ENCODE peak calls at places on chromosomes 13 and 19, in six cellular contexts. One of them, this sample, is unnamed.

GRCh38 chr19:29410974-29411615 is 114.7 kb upstream of the VSTM2B start:
- DNase-seq in lower lobe of right lung: no peak
- DNase-seq in astrocyte: no peak
- DNase-seq in thyroid gland: no peak
- DNase-seq in uterus: peak
- DNase-seq in IMR-90: no peak
- DNase-seq in this sample: peak

GRCh38 chr13:49620170-49620621 is 8.1 kb upstream of the ARL11 start:
- DNase-seq in lower lobe of right lung: no peak
- DNase-seq in astrocyte: no peak
- DNase-seq in thyroid gland: no peak
- DNase-seq in uterus: no peak
- DNase-seq in IMR-90: no peak
- DNase-seq in this sample: no peak

GRCh38 chr19:5805465-5806132 is 732 bp downstream of the NRTN start:
- DNase-seq in lower lobe of right lung: peak
- DNase-seq in astrocyte: no peak
- DNase-seq in thyroid gland: peak
- DNase-seq in uterus: no peak
- DNase-seq in IMR-90: peak
- DNase-seq in this sample: no peak

GRCh38 chr19:17580470-17581000 is 25.1 kb downstream of the COLGALT1 start:
- DNase-seq in lower lobe of right lung: no peak
- DNase-seq in astrocyte: no peak
- DNase-seq in thyroid gland: no peak
- DNase-seq in uterus: no peak
- DNase-seq in IMR-90: no peak
- DNase-seq in this sample: no peak

GRCh38 chr13:111011899-111012298 is 97.0 kb upstream of the ANKRD10 start:
- DNase-seq in lower lobe of right lung: no peak
- DNase-seq in astrocyte: no peak
- DNase-seq in thyroid gland: no peak
- DNase-seq in uterus: no peak
- DNase-seq in IMR-90: no peak
- DNase-seq in this sample: no peak

GRCh38 chr13:111139452-111139851 is 24.3 kb downstream of the ARHGEF7 start:
- DNase-seq in lower lobe of right lung: no peak
- DNase-seq in astrocyte: no peak
- DNase-seq in thyroid gland: no peak
- DNase-seq in uterus: no peak
- DNase-seq in IMR-90: no peak
- DNase-seq in this sample: no peak

GRCh38 chr13:21871919-21872318 is 201.0 kb downstream of the FGF9 start:
- DNase-seq in lower lobe of right lung: no peak
- DNase-seq in astrocyte: no peak
- DNase-seq in thyroid gland: no peak
- DNase-seq in uterus: no peak
- DNase-seq in IMR-90: no peak
- DNase-seq in this sample: no peak

GRCh38 chr19:7617735-7618134 is 11.6 kb downstream of the XAB2 start:
- DNase-seq in lower lobe of right lung: no peak
- DNase-seq in astrocyte: no peak
- DNase-seq in thyroid gland: peak
- DNase-seq in uterus: no peak
- DNase-seq in IMR-90: no peak
- DNase-seq in this sample: no peak

GRCh38 chr19:47778954-47779351 is 450 bp downstream of the SELENOW start:
- DNase-seq in lower lobe of right lung: no peak
- DNase-seq in astrocyte: no peak
- DNase-seq in thyroid gland: peak
- DNase-seq in uterus: peak
- DNase-seq in IMR-90: no peak
- DNase-seq in this sample: peak

GRCh38 chr13:85313761-85314503 is 485.3 kb downstream of the SLITRK6 start:
- DNase-seq in lower lobe of right lung: no peak
- DNase-seq in astrocyte: peak
- DNase-seq in thyroid gland: no peak
- DNase-seq in uterus: no peak
- DNase-seq in IMR-90: peak
- DNase-seq in this sample: no peak

GRCh38 chr13:102399791-102400618 is 1.8 kb downstream of the FGF14 start:
- DNase-seq in lower lobe of right lung: peak
- DNase-seq in astrocyte: no peak
- DNase-seq in thyroid gland: peak
- DNase-seq in uterus: peak
- DNase-seq in IMR-90: no peak
- DNase-seq in this sample: peak

DNA sequence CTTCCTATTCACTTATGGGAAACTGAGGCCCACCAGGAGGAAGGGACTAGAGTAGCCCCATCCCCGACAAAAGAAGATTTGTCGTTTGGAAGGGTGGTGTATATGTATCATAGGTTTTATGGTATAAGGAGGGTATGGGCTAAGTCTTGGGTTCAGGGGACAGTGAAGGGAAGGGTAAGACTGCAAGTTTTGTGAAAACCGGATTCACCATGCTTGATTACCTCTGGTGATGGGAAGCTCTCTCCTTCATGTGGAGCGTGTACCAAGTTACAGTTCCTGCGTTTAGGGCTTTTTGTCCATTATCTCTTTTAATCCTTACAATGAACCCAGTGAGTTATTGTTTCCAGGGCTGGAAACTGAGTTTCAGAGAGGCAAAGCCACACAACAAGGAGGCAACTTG is 3.8 kb downstream of the VASP start:
- DNase-seq in lower lobe of right lung: no peak
- DNase-seq in astrocyte: no peak
- DNase-seq in thyroid gland: no peak
- DNase-seq in uterus: no peak
- DNase-seq in IMR-90: no peak
- DNase-seq in this sample: no peak
- H3K27ac ChIP-seq in lower lobe of right lung: no peak
- H3K27ac ChIP-seq in astrocyte: no peak
- H3K27ac ChIP-seq in thyroid gland: no peak
- H3K27ac ChIP-seq in uterus: peak
- H3K27ac ChIP-seq in IMR-90: no peak
- H3K27ac ChIP-seq in this sample: no peak

GRCh38 chr19:40690699-40691420 is 409 bp upstream of the NUMBL start:
- DNase-seq in lower lobe of right lung: peak
- DNase-seq in astrocyte: peak
- DNase-seq in thyroid gland: peak
- DNase-seq in uterus: peak
- DNase-seq in IMR-90: peak
- DNase-seq in this sample: peak

GRCh38 chr19:40688987-40689338 is 1.5 kb downstream of the NUMBL start:
- DNase-seq in lower lobe of right lung: no peak
- DNase-seq in astrocyte: no peak
- DNase-seq in thyroid gland: no peak
- DNase-seq in uterus: no peak
- DNase-seq in IMR-90: no peak
- DNase-seq in this sample: no peak

GRCh38 chr19:40689339-40690049 is 957 bp downstream of the NUMBL start:
- DNase-seq in lower lobe of right lung: no peak
- DNase-seq in astrocyte: peak
- DNase-seq in thyroid gland: no peak
- DNase-seq in uterus: no peak
- DNase-seq in IMR-90: no peak
- DNase-seq in this sample: no peak

GRCh38 chr19:40691421-40692211 is 1.2 kb upstream of the NUMBL start:
- DNase-seq in lower lobe of right lung: no peak
- DNase-seq in astrocyte: no peak
- DNase-seq in thyroid gland: peak
- DNase-seq in uterus: peak
- DNase-seq in IMR-90: no peak
- DNase-seq in this sample: no peak

GRCh38 chr19:40690050-40690698 is at the start of gene NUMBL:
- DNase-seq in lower lobe of right lung: no peak
- DNase-seq in astrocyte: no peak
- DNase-seq in thyroid gland: no peak
- DNase-seq in uterus: no peak
- DNase-seq in IMR-90: no peak
- DNase-seq in this sample: no peak
- H3K27ac ChIP-seq in lower lobe of right lung: peak
- H3K27ac ChIP-seq in astrocyte: peak
- H3K27ac ChIP-seq in thyroid gland: peak
- H3K27ac ChIP-seq in uterus: peak
- H3K27ac ChIP-seq in IMR-90: peak
- H3K27ac ChIP-seq in this sample: peak

DNA sequence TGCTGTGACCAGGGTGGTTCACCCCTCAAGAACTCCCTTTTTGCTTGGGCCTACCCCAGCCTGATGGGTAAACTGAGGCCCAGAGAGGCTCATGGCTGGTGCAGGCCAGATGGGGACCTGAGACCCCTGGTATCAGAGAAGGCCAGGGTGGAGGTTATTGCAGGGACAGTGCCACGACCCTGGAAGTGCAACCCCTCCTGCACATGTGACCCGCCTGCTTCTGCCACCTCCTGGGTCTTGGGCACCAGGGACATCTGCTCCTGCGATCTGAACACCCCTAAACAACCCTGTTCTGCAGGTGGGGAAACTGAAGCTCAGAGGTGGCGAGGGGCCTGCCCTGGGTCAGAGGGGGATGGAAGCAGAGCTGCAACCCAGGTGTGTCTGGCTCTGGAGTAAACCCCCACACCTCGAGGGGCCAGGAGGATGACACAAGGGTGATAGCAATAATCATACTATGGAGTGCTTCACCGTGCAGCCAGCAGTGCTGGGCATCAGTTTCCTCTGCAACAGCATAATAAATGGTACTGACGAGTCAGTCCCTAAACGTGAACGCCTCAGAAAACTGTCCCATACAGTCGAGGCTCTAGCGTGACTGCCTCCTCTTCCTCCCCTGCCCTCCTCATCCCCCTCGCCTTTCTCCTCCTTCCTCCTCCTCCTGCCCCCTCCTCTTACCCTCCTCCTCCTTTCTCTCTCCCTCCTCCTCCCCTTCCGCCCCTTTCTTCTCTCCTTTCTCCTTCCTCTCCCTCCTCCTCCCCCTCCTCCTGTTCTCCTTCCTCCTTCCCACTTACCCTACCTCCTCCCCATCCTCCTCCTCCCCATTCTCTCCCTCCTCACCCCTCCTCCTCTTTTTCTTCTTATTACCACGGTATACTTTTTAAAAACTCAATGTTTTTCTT is 4.3 kb downstream of the YJEFN3 start:
- DNase-seq in lower lobe of right lung: no peak
- DNase-seq in astrocyte: no peak
- DNase-seq in thyroid gland: no peak
- DNase-seq in uterus: no peak
- DNase-seq in IMR-90: no peak
- DNase-seq in this sample: no peak
- H3K27ac ChIP-seq in lower lobe of right lung: no peak
- H3K27ac ChIP-seq in astrocyte: no peak
- H3K27ac ChIP-seq in thyroid gland: no peak
- H3K27ac ChIP-seq in uterus: no peak
- H3K27ac ChIP-seq in IMR-90: no peak
- H3K27ac ChIP-seq in this sample: no peak

GRCh38 chr19:11180346-11180745 is 17.0 kb downstream of the KANK2 start:
- DNase-seq in lower lobe of right lung: no peak
- DNase-seq in astrocyte: no peak
- DNase-seq in thyroid gland: no peak
- DNase-seq in uterus: no peak
- DNase-seq in IMR-90: no peak
- DNase-seq in this sample: no peak

GRCh38 chr19:11176466-11177193 is 20.7 kb downstream of the KANK2 start:
- DNase-seq in lower lobe of right lung: no peak
- DNase-seq in astrocyte: no peak
- DNase-seq in thyroid gland: no peak
- DNase-seq in uterus: no peak
- DNase-seq in IMR-90: no peak
- DNase-seq in this sample: no peak

GRCh38 chr19:11177592-11177991 is 19.8 kb downstream of the KANK2 start:
- DNase-seq in lower lobe of right lung: no peak
- DNase-seq in astrocyte: no peak
- DNase-seq in thyroid gland: no peak
- DNase-seq in uterus: no peak
- DNase-seq in IMR-90: no peak
- DNase-seq in this sample: no peak

GRCh38 chr19:11181488-11181887 is 15.9 kb downstream of the KANK2 start:
- DNase-seq in lower lobe of right lung: no peak
- DNase-seq in astrocyte: no peak
- DNase-seq in thyroid gland: no peak
- DNase-seq in uterus: no peak
- DNase-seq in IMR-90: no peak
- DNase-seq in this sample: no peak

GRCh38 chr19:11179716-11180297 is 17.5 kb downstream of the KANK2 start:
- DNase-seq in lower lobe of right lung: no peak
- DNase-seq in astrocyte: no peak
- DNase-seq in thyroid gland: no peak
- DNase-seq in uterus: no peak
- DNase-seq in IMR-90: no peak
- DNase-seq in this sample: no peak
- H3K27ac ChIP-seq in lower lobe of right lung: peak
- H3K27ac ChIP-seq in astrocyte: no peak
- H3K27ac ChIP-seq in thyroid gland: no peak
- H3K27ac ChIP-seq in uterus: peak
- H3K27ac ChIP-seq in IMR-90: no peak
- H3K27ac ChIP-seq in this sample: no peak

This sample was measured in dorsolateral prefrontal cortex.